ENCODE peak calls at places on chromosomes 11 and 22, in eight cellular contexts. U, Q, A, Z, C, H, T and G are unnamed samples.
A peak's percentile ranks its signal among the peaks of the same experiment; 100 is the strongest.

GRCh38 chr22:41862530-41863266 is 29.8 kb downstream of the SREBF2 start:
- DNase-seq in A (no peak), C (no peak), H (no peak), Q (no peak), T (no peak), Z (no peak), U (no peak), G (no peak)

GRCh38 chr11:121415861-121416260 is 36.3 kb upstream of the SORL1 start:
- DNase-seq in U (no peak), A (no peak), Z (no peak), C (no peak), Q (no peak), T (peak; percentile 45), H (no peak), G (no peak)

GRCh38 chr22:42000466-42000865 is 1.9 kb downstream of the WBP2NL start:
- DNase-seq in C (no peak), Q (no peak), T (no peak), A (no peak), H (no peak), U (no peak), Z (no peak), G (no peak)

GRCh38 chr11:76266701-76267100 is 60.4 kb upstream of the WNT11 start:
- DNase-seq in T (no peak), Z (no peak), A (no peak), U (no peak), C (no peak), Q (no peak), H (no peak), G (no peak)

GRCh38 chr11:132898676-132899075 is 633.6 kb downstream of the OPCML start:
- DNase-seq in Q (no peak), Z (no peak), A (no peak), U (no peak), T (no peak), H (no peak), C (no peak), G (no peak)

GRCh38 chr11:100748153-100748552 is 61.1 kb downstream of the ARHGAP42 start:
- DNase-seq in U (no peak), H (no peak), Z (no peak), T (no peak), C (no peak), Q (no peak), A (no peak), G (no peak)

GRCh38 chr11:72292106-72292790 is 48.3 kb upstream of the PHOX2A start:
- DNase-seq in C (no peak), A (no peak), Z (no peak), H (peak; percentile 13), T (no peak), U (no peak), Q (no peak), G (no peak)

GRCh38 chr11:77471520-77472234 is 2.2 kb downstream of the PAK1 start:
- DNase-seq in Z (no peak), U (peak; percentile 11), Q (peak; percentile 33), C (no peak), T (peak; percentile 67), H (peak; percentile 28), A (no peak), G (no peak)

GRCh38 chr11:118623291-118623655 is 15.9 kb downstream of the PHLDB1 start:
- DNase-seq in C (no peak), T (no peak), Q (peak; percentile 46), U (no peak), Z (no peak), A (peak; percentile 28), H (peak; percentile 89), G (no peak)

GRCh38 chr11:34629711-34630110 is 8.8 kb downstream of the EHF start:
- DNase-seq in Z (no peak), Q (no peak), U (no peak), T (no peak), A (no peak), C (no peak), H (no peak), G (no peak)

GRCh38 chr11:17779861-17780594 is 45.4 kb downstream of the KCNC1 start:
- DNase-seq in C (peak; percentile 56), Z (no peak), Q (no peak), U (no peak), H (no peak), T (no peak), A (no peak), G (no peak)

GRCh38 chr11:85767277-85767676 is 43.7 kb downstream of the SYTL2 start:
- DNase-seq in U (no peak), C (no peak), T (no peak), Z (no peak), Q (no peak), H (no peak), A (no peak), G (no peak)

GRCh38 chr11:85823816-85824215 is 12.9 kb upstream of the SYTL2 start:
- DNase-seq in U (no peak), C (no peak), A (no peak), Z (no peak), H (no peak), Q (no peak), T (peak; percentile 33), G (no peak)

DNA sequence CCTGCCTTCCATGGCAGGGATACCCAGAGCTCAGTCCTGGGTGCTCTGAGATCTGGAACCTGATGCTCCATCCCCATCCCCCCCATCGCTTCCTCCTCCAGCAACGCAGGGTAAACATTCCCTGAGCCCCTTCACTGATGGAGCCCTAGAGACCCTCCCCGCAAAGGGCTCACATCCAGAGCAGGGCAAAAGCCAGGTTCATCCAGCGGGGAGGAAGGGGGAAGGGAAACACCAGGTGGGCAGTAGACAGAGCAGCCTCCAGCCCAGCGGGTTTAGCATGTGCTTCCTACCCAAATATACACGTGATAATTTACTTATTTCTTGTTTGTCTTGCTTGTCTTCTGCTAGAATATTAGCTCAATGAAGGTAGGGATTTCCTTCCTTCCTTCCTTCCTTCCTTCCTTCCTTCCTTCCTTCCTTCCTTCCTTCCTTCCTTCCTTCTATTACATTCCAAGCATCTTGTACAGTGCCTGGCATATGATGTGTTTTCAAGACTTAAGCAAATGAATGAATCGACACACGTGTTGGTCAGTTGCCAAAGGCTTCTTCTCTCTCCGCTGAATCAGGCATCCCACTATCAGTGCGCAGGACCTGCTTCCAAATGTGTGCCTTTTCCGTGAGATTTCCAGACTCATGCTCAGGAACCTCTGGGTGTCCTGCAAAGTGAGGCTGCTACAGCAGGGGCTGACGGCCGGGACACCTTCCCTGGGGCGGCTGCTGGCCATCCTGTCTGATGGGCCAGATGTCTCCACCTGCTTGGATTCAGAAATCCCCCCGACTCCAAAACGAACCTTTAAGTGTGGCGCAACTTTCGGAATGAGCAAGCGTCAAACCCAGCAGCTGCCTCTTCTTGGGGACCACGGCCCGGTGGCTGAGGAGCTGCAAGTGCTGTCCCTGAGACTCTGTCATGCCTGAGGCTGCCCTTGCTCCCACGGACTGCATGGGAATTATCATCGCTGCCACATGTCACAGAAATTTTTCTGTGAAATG is 955.1 kb downstream of the BRD1 start:
- DNase-seq in U (no peak), T (no peak), C (peak; percentile 34), Q (no peak), A (no peak), H (no peak), Z (no peak), G (no peak)
- TF ChIP-seq POLR2A in U (no peak), T (no peak), C (no peak), Q (no peak), A (no peak), H (no peak), Z (no peak), G (no peak)

GRCh38 chr22:36329217-36330078 is 58.3 kb downstream of the MYH9 start:
- DNase-seq in C (no peak), H (peak; percentile 97), Q (peak; percentile 89), T (peak; percentile 60), Z (peak; percentile 52), A (peak; percentile 95), U (peak; percentile 64), G (no peak)
- TF ChIP-seq POLR2AphosphoS5 in C (peak; percentile 47), H (peak; percentile 37), Q (no peak), T (peak; percentile 83), Z (no peak), A (peak; percentile 84), U (no peak), G (no peak)

GRCh38 chr22:44642096-44642644 is 59.8 kb upstream of the PRR5 start:
- DNase-seq in Q (no peak), H (no peak), U (no peak), T (no peak), Z (no peak), A (no peak), C (no peak), G (no peak)

GRCh38 chr22:44638966-44639739 is 62.9 kb upstream of the PRR5 start:
- DNase-seq in H (peak; percentile 28), Q (no peak), Z (no peak), T (no peak), U (no peak), A (peak; percentile 36), C (peak; percentile 69), G (peak; percentile 87)

GRCh38 chr22:44645083-44645482 is 56.9 kb upstream of the PRR5 start:
- DNase-seq in H (no peak), U (no peak), Q (peak; percentile 82), Z (no peak), C (no peak), A (no peak), T (no peak), G (no peak)

GRCh38 chr22:44640618-44641155 is 61.3 kb upstream of the PRR5 start:
- DNase-seq in Z (no peak), H (no peak), T (no peak), Q (no peak), A (no peak), U (no peak), C (no peak), G (no peak)

DNA sequence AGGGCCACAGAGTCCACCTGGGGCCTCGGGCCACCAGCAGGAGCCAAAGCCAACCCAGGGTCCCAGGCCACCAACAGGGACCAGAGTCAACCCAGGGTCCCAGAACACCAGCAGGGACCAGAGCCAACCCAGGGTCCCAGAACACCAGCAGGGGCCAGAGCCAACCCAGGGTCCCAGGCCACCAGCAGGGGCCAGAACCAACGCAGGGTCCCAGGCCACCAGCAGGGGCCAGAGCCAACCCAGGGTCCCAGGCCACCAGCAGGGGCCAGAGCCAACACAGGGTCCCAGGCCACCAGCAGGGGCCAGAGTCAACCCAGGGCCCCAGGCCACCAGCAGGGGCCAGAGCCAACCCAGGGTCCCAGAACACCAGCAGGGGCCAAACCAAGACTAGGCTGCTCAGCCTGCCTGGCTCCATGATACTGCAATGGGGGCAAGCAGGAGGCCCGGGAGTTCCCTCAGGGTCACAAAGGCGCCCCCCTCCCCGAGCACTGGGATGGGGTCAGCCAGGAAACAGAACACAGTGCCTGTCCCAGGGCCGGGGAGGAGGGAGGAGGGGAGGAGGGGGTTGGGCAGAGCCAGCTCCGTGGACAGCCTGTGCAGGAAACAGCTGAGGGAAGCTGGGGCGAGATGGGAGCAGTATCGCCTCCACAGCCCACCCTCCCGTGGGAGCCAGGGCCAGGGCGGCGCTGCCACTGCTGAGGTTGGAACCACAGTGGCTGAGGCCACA is 62.0 kb upstream of the PRR5 start:
- DNase-seq in U (no peak), C (no peak), T (no peak), Q (no peak), H (no peak), A (peak; percentile 25), Z (no peak), G (peak; percentile 75)
- H3K4me3 ChIP-seq in U (no peak overlapping the region), C (no peak overlapping the region), T (no peak overlapping the region), Q (no peak overlapping the region), H (no peak overlapping the region), A (no peak overlapping the region), Z (no peak overlapping the region), G (no peak overlapping the region)

GRCh38 chr11:104096900-104097299 is 60.5 kb downstream of the DDI1 start:
- DNase-seq in A (no peak), H (no peak), T (no peak), C (no peak), U (no peak), Z (no peak), Q (no peak), G (no peak)
- TF ChIP-seq POLR2A in A (no peak), H (no peak), T (no peak), C (no peak), U (no peak), Z (no peak), Q (no peak), G (no peak)